ENCODE peak calls at places on chromosomes 11 and 22, in seven cellular contexts. One of them, this sample, is unnamed.
A peak's percentile ranks its signal among the peaks of the same experiment; 100 is the strongest.

GRCh38 chr11:95791385-95792033 is 1.2 kb downstream of the CEP57 start:
- DNase-seq in HTR-8/SVneo: no peak
- DNase-seq in stimulated activated CD8-positive, alpha-beta memory T cell treated with anti-CD3 and anti-CD28 coated beads, Interleukin-12 subunit alpha, Interleukin-12 subunit beta, amount 100 ng/mL, for 1 hour: no peak
- DNase-seq in T-helper 17 cell: no peak
- DNase-seq in EL: no peak
- DNase-seq in thoracic aorta: no peak
- DNase-seq in nephron progenitor cell: no peak
- DNase-seq in this sample: no peak

GRCh38 chr22:19063581-19064353 is 58.4 kb downstream of the DGCR2 start:
- DNase-seq in HTR-8/SVneo: no peak
- DNase-seq in stimulated activated CD8-positive, alpha-beta memory T cell treated with anti-CD3 and anti-CD28 coated beads, Interleukin-12 subunit alpha, Interleukin-12 subunit beta, amount 100 ng/mL, for 1 hour: no peak
- DNase-seq in T-helper 17 cell: no peak
- DNase-seq in EL: no peak
- DNase-seq in thoracic aorta: no peak
- DNase-seq in nephron progenitor cell: no peak
- DNase-seq in this sample: no peak

GRCh38 chr11:40686765-40687164 is 772.7 kb downstream of the LRRC4C start:
- DNase-seq in HTR-8/SVneo: no peak
- DNase-seq in stimulated activated CD8-positive, alpha-beta memory T cell treated with anti-CD3 and anti-CD28 coated beads, Interleukin-12 subunit alpha, Interleukin-12 subunit beta, amount 100 ng/mL, for 1 hour: no peak
- DNase-seq in T-helper 17 cell: no peak
- DNase-seq in EL: no peak
- DNase-seq in thoracic aorta: no peak
- DNase-seq in nephron progenitor cell: no peak
- DNase-seq in this sample: no peak

GRCh38 chr11:105206633-105207032 is 67.1 kb upstream of the CARD18 start:
- DNase-seq in HTR-8/SVneo: no peak
- DNase-seq in stimulated activated CD8-positive, alpha-beta memory T cell treated with anti-CD3 and anti-CD28 coated beads, Interleukin-12 subunit alpha, Interleukin-12 subunit beta, amount 100 ng/mL, for 1 hour: no peak
- DNase-seq in T-helper 17 cell: no peak
- DNase-seq in EL: no peak
- DNase-seq in thoracic aorta: no peak
- DNase-seq in nephron progenitor cell: no peak
- DNase-seq in this sample: no peak

GRCh38 chr22:29912605-29913398 is 29.8 kb downstream of the MTMR3 start:
- DNase-seq in HTR-8/SVneo: no peak
- DNase-seq in stimulated activated CD8-positive, alpha-beta memory T cell treated with anti-CD3 and anti-CD28 coated beads, Interleukin-12 subunit alpha, Interleukin-12 subunit beta, amount 100 ng/mL, for 1 hour: no peak
- DNase-seq in T-helper 17 cell: no peak
- DNase-seq in EL: peak; percentile 50
- DNase-seq in thoracic aorta: no peak
- DNase-seq in nephron progenitor cell: no peak
- DNase-seq in this sample: no peak

GRCh38 chr22:21791635-21792625 is 56.3 kb upstream of the YPEL1 start:
- DNase-seq in HTR-8/SVneo: no peak
- DNase-seq in stimulated activated CD8-positive, alpha-beta memory T cell treated with anti-CD3 and anti-CD28 coated beads, Interleukin-12 subunit alpha, Interleukin-12 subunit beta, amount 100 ng/mL, for 1 hour: no peak
- DNase-seq in T-helper 17 cell: no peak
- DNase-seq in EL: peak; percentile 19
- DNase-seq in thoracic aorta: no peak
- DNase-seq in nephron progenitor cell: no peak
- DNase-seq in this sample: no peak

GRCh38 chr11:125457814-125458343 is 38.2 kb downstream of the FEZ1 start:
- DNase-seq in HTR-8/SVneo: no peak
- DNase-seq in stimulated activated CD8-positive, alpha-beta memory T cell treated with anti-CD3 and anti-CD28 coated beads, Interleukin-12 subunit alpha, Interleukin-12 subunit beta, amount 100 ng/mL, for 1 hour: no peak
- DNase-seq in T-helper 17 cell: no peak
- DNase-seq in EL: no peak
- DNase-seq in thoracic aorta: peak; percentile 32
- DNase-seq in nephron progenitor cell: peak; percentile 23
- DNase-seq in this sample: no peak

GRCh38 chr22:38172489-38173155 is 9.0 kb downstream of the PLA2G6 start:
- DNase-seq in HTR-8/SVneo: no peak
- DNase-seq in stimulated activated CD8-positive, alpha-beta memory T cell treated with anti-CD3 and anti-CD28 coated beads, Interleukin-12 subunit alpha, Interleukin-12 subunit beta, amount 100 ng/mL, for 1 hour: no peak
- DNase-seq in T-helper 17 cell: no peak
- DNase-seq in EL: no peak
- DNase-seq in thoracic aorta: no peak
- DNase-seq in nephron progenitor cell: no peak
- DNase-seq in this sample: no peak

GRCh38 chr22:46084943-46085830 is 65.1 kb upstream of the PPARA start:
- DNase-seq in HTR-8/SVneo: no peak
- DNase-seq in stimulated activated CD8-positive, alpha-beta memory T cell treated with anti-CD3 and anti-CD28 coated beads, Interleukin-12 subunit alpha, Interleukin-12 subunit beta, amount 100 ng/mL, for 1 hour: no peak
- DNase-seq in T-helper 17 cell: no peak
- DNase-seq in EL: peak; percentile 59
- DNase-seq in thoracic aorta: peak; percentile 65
- DNase-seq in nephron progenitor cell: no peak
- DNase-seq in this sample: no peak

GRCh38 chr22:48902001-48902869 is 925.4 kb downstream of the BRD1 start:
- DNase-seq in HTR-8/SVneo: no peak
- DNase-seq in stimulated activated CD8-positive, alpha-beta memory T cell treated with anti-CD3 and anti-CD28 coated beads, Interleukin-12 subunit alpha, Interleukin-12 subunit beta, amount 100 ng/mL, for 1 hour: no peak
- DNase-seq in T-helper 17 cell: no peak
- DNase-seq in EL: no peak
- DNase-seq in thoracic aorta: no peak
- DNase-seq in nephron progenitor cell: no peak
- DNase-seq in this sample: no peak

GRCh38 chr11:62055970-62056369 is 67.8 kb upstream of the INCENP start:
- DNase-seq in HTR-8/SVneo: no peak
- DNase-seq in stimulated activated CD8-positive, alpha-beta memory T cell treated with anti-CD3 and anti-CD28 coated beads, Interleukin-12 subunit alpha, Interleukin-12 subunit beta, amount 100 ng/mL, for 1 hour: no peak
- DNase-seq in T-helper 17 cell: no peak
- DNase-seq in EL: no peak
- DNase-seq in thoracic aorta: no peak
- DNase-seq in nephron progenitor cell: no peak
- DNase-seq in this sample: no peak

GRCh38 chr22:27866136-27867091 is 52.6 kb downstream of the PITPNB start:
- DNase-seq in HTR-8/SVneo: peak; percentile 33
- DNase-seq in stimulated activated CD8-positive, alpha-beta memory T cell treated with anti-CD3 and anti-CD28 coated beads, Interleukin-12 subunit alpha, Interleukin-12 subunit beta, amount 100 ng/mL, for 1 hour: no peak
- DNase-seq in T-helper 17 cell: no peak
- DNase-seq in EL: peak; percentile 92
- DNase-seq in thoracic aorta: no peak
- DNase-seq in nephron progenitor cell: no peak
- DNase-seq in this sample: no peak

GRCh38 chr11:82733444-82734119 is at the start of gene FAM181B:
- DNase-seq in HTR-8/SVneo: no peak
- DNase-seq in stimulated activated CD8-positive, alpha-beta memory T cell treated with anti-CD3 and anti-CD28 coated beads, Interleukin-12 subunit alpha, Interleukin-12 subunit beta, amount 100 ng/mL, for 1 hour: no peak
- DNase-seq in T-helper 17 cell: no peak
- DNase-seq in EL: no peak
- DNase-seq in thoracic aorta: peak; percentile 25
- DNase-seq in nephron progenitor cell: peak; percentile 88
- DNase-seq in this sample: peak; percentile 38

GRCh38 chr11:44248109-44248508 is 61.8 kb downstream of the ALX4 start:
- DNase-seq in HTR-8/SVneo: no peak
- DNase-seq in stimulated activated CD8-positive, alpha-beta memory T cell treated with anti-CD3 and anti-CD28 coated beads, Interleukin-12 subunit alpha, Interleukin-12 subunit beta, amount 100 ng/mL, for 1 hour: no peak
- DNase-seq in T-helper 17 cell: no peak
- DNase-seq in EL: no peak
- DNase-seq in thoracic aorta: no peak
- DNase-seq in nephron progenitor cell: no peak
- DNase-seq in this sample: no peak

GRCh38 chr22:21938906-21939305 is 13.7 kb downstream of the PPM1F start:
- DNase-seq in HTR-8/SVneo: no peak
- DNase-seq in stimulated activated CD8-positive, alpha-beta memory T cell treated with anti-CD3 and anti-CD28 coated beads, Interleukin-12 subunit alpha, Interleukin-12 subunit beta, amount 100 ng/mL, for 1 hour: no peak
- DNase-seq in T-helper 17 cell: no peak
- DNase-seq in EL: no peak
- DNase-seq in thoracic aorta: no peak
- DNase-seq in nephron progenitor cell: no peak
- DNase-seq in this sample: no peak